ENCODE peak calls at places on chromosomes 5 and 9, in four cellular contexts. One of them, this sample, is unnamed.

GRCh38 chr9:136326061-136326776 is 1.1 kb upstream of the GPSM1 start:
- DNase-seq in H1: no peak
- DNase-seq in GM12878: no peak
- DNase-seq in K562: no peak
- DNase-seq in this sample: no peak

GRCh38 chr9:117073539-117074336 is 341.1 kb downstream of the ASTN2 start:
- DNase-seq in H1: peak; percentile 25
- DNase-seq in GM12878: no peak
- DNase-seq in K562: peak; percentile 15
- DNase-seq in this sample: peak; percentile 4

GRCh38 chr5:53113947-53114346 is 4.4 kb upstream of the MOCS2 start:
- DNase-seq in H1: no peak
- DNase-seq in GM12878: no peak
- DNase-seq in K562: no peak
- DNase-seq in this sample: no peak

GRCh38 chr9:99044827-99045226 is 60.1 kb upstream of the TGFBR1 start:
- DNase-seq in H1: no peak
- DNase-seq in GM12878: no peak
- DNase-seq in K562: no peak
- DNase-seq in this sample: no peak

GRCh38 chr5:42579320-42579719 is 156.1 kb downstream of the GHR start:
- DNase-seq in H1: no peak
- DNase-seq in GM12878: no peak
- DNase-seq in K562: no peak
- DNase-seq in this sample: no peak

GRCh38 chr9:131826966-131827525 is 87.2 kb upstream of the RAPGEF1 start:
- DNase-seq in H1: no peak
- DNase-seq in GM12878: no peak
- DNase-seq in K562: no peak
- DNase-seq in this sample: no peak

GRCh38 chr9:128152133-128152780 is 3.0 kb downstream of the LCN2 start:
- DNase-seq in H1: no peak
- DNase-seq in GM12878: no peak
- DNase-seq in K562: peak; percentile 19
- DNase-seq in this sample: no peak

GRCh38 chr9:88835772-88836171 is 155.5 kb upstream of the S1PR3 start:
- DNase-seq in H1: no peak
- DNase-seq in GM12878: no peak
- DNase-seq in K562: no peak
- DNase-seq in this sample: no peak

GRCh38 chr5:62732677-62733121 is 154.1 kb downstream of the LRRC70 start:
- DNase-seq in H1: no peak
- DNase-seq in GM12878: no peak
- DNase-seq in K562: no peak
- DNase-seq in this sample: no peak

GRCh38 chr5:154221371-154221896 is 30.9 kb downstream of the GALNT10 start:
- DNase-seq in H1: no peak
- DNase-seq in GM12878: no peak
- DNase-seq in K562: no peak
- DNase-seq in this sample: no peak

GRCh38 chr9:90921104-90921503 is 119.5 kb downstream of the SYK start:
- DNase-seq in H1: no peak
- DNase-seq in GM12878: no peak
- DNase-seq in K562: no peak
- DNase-seq in this sample: no peak

GRCh38 chr5:54440456-54440893 is 15.0 kb upstream of the HSPB3 start:
- DNase-seq in H1: no peak
- DNase-seq in GM12878: peak; percentile 48
- DNase-seq in K562: no peak
- DNase-seq in this sample: no peak

GRCh38 chr9:72133365-72134035 is 15.7 kb upstream of the GDA start:
- DNase-seq in H1: no peak
- DNase-seq in GM12878: no peak
- DNase-seq in K562: no peak
- DNase-seq in this sample: peak; percentile 41

GRCh38 chr5:170211575-170212334 is 21.0 kb upstream of the C5orf58 start:
- DNase-seq in H1: no peak
- DNase-seq in GM12878: no peak
- DNase-seq in K562: no peak
- DNase-seq in this sample: no peak

DNA sequence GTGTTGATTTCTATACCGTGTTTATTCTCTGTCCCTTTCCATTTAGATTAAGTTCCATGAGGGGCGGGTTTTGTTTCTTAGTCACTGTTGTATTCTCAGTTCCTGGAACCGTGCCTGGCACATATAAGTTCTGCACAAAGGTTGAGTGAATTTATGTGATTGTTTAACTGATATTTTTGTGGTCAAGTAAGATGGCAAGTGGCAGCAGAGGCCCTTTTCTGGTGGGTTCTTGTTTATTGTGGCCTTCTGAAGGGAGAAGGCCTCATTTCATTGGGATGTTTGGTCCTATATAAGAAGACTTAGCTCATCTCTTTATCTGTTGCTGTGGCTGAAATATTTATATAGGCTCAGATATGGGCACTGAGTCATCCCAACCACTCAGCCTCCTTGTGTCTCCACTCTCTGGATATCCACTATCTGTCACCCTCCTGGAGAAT is 262.5 kb downstream of the PSAT1 start:
- DNase-seq in H1: no peak
- DNase-seq in GM12878: no peak
- DNase-seq in K562: no peak
- DNase-seq in this sample: no peak
- TF ChIP-seq CBX5 in H1: no peak
- TF ChIP-seq CBX5 in GM12878: no peak
- TF ChIP-seq CBX5 in K562: no peak
- TF ChIP-seq CBX5 in this sample: no peak

GRCh38 chr5:151739395-151739794 is 19.0 kb downstream of the ATOX1 start:
- DNase-seq in H1: no peak
- DNase-seq in GM12878: no peak
- DNase-seq in K562: no peak
- DNase-seq in this sample: no peak

GRCh38 chr5:151741678-151742423 is 16.6 kb downstream of the ATOX1 start:
- DNase-seq in H1: no peak
- DNase-seq in GM12878: no peak
- DNase-seq in K562: no peak
- DNase-seq in this sample: no peak

GRCh38 chr5:151740336-151740942 is 18.0 kb downstream of the ATOX1 start:
- DNase-seq in H1: no peak
- DNase-seq in GM12878: no peak
- DNase-seq in K562: peak; percentile 79
- DNase-seq in this sample: peak; percentile 30

GRCh38 chr5:151739939-151740335 is 18.5 kb downstream of the ATOX1 start:
- DNase-seq in H1: no peak
- DNase-seq in GM12878: no peak
- DNase-seq in K562: no peak
- DNase-seq in this sample: no peak

GRCh38 chr5:151740958-151741373 is 17.5 kb downstream of the ATOX1 start:
- DNase-seq in H1: no peak
- DNase-seq in GM12878: no peak
- DNase-seq in K562: no peak
- DNase-seq in this sample: no peak
- TF ChIP-seq CBX5 in H1: no peak
- TF ChIP-seq CBX5 in GM12878: no peak
- TF ChIP-seq CBX5 in K562: no peak
- TF ChIP-seq CBX5 in this sample: no peak

DNA sequence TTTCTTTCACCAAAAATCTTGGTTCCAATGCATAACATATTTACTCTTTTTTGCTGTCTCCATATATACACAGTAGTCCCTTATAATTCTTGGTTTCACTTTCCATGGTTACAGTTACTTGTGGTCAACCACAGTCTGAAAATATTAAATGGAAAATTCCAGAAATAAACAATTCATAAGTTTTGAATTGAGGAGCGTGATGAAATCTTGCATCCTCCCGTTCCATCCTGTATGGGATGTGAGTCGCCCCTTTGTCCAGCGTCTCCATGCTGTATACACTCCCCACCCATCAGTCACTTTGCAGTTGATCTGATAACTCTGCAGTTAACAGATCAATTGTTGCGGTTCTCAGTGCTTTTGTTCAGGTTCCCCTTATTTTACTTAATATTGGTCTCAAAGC is 11.5 kb upstream of the FAF2 start:
- DNase-seq in H1: no peak
- DNase-seq in GM12878: no peak
- DNase-seq in K562: no peak
- DNase-seq in this sample: peak; percentile 55
- TF ChIP-seq CBX5 in H1: no peak
- TF ChIP-seq CBX5 in GM12878: no peak
- TF ChIP-seq CBX5 in K562: no peak
- TF ChIP-seq CBX5 in this sample: no peak

GRCh38 chr5:133222040-133222439 is 170.2 kb downstream of the HSPA4 start:
- DNase-seq in H1: no peak
- DNase-seq in GM12878: no peak
- DNase-seq in K562: no peak
- DNase-seq in this sample: no peak
- TF ChIP-seq CBX5 in H1: no peak
- TF ChIP-seq CBX5 in GM12878: no peak
- TF ChIP-seq CBX5 in K562: no peak
- TF ChIP-seq CBX5 in this sample: no peak

DNA sequence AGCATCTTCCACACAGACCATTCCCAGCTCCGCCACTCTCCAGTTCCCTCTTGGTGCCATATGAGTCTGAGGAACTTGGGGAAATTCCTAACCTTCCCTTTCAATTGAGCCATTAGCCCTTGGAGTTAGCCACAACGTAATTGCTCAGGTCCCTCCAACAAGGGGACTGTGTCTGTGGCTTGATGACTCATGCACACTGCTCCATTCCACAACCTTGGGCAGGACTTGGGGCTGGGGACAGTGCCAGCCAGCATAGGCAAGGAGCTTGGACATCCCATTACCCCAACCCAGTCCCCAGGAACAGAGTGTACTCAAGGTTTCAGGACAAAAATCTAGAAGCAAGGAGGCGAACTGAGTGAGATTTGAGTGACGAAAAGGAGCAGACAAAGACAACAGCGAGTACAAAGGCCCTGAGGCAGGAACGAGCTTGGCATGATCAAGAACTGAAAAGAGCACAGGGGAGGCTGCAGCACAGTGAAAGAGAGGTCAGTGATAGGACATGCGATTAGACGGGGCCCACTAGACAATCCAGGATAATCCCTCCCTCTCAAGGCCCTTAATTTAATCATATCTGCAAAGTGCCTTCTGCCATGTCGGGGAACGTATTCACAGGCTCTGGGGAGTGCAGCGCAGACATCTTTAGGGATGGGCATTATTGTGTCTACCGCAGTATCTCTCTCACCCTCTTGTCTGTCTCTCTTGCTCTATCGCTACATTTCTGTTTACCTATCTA is 16.0 kb upstream of the JADE2 start:
- DNase-seq in H1: no peak
- DNase-seq in GM12878: no peak
- DNase-seq in K562: no peak
- DNase-seq in this sample: peak; percentile 70
- TF ChIP-seq CBX5 in H1: no peak
- TF ChIP-seq CBX5 in GM12878: no peak
- TF ChIP-seq CBX5 in K562: no peak
- TF ChIP-seq CBX5 in this sample: peak; percentile 26

DNA sequence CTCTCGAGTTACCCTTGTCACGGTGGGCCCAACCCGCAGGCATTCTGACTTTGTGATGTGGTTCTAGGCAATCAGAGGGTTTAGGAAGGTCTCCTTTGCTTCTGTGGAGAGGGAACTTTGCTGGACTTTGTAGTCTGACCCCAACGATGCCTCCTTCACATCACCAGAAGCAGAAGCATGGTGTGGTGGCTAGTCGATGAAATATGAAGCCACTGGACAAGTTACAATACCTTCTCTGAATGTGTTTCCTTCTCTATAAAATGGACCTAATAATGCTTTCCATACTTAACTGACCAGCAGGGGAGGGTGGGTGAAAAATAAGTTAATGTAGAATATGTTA is 604 bp downstream of the SPEF2 start:
- DNase-seq in H1: no peak
- DNase-seq in GM12878: no peak
- DNase-seq in K562: no peak
- DNase-seq in this sample: no peak
- TF ChIP-seq CBX5 in H1: no peak
- TF ChIP-seq CBX5 in GM12878: no peak
- TF ChIP-seq CBX5 in K562: no peak
- TF ChIP-seq CBX5 in this sample: no peak

DNA sequence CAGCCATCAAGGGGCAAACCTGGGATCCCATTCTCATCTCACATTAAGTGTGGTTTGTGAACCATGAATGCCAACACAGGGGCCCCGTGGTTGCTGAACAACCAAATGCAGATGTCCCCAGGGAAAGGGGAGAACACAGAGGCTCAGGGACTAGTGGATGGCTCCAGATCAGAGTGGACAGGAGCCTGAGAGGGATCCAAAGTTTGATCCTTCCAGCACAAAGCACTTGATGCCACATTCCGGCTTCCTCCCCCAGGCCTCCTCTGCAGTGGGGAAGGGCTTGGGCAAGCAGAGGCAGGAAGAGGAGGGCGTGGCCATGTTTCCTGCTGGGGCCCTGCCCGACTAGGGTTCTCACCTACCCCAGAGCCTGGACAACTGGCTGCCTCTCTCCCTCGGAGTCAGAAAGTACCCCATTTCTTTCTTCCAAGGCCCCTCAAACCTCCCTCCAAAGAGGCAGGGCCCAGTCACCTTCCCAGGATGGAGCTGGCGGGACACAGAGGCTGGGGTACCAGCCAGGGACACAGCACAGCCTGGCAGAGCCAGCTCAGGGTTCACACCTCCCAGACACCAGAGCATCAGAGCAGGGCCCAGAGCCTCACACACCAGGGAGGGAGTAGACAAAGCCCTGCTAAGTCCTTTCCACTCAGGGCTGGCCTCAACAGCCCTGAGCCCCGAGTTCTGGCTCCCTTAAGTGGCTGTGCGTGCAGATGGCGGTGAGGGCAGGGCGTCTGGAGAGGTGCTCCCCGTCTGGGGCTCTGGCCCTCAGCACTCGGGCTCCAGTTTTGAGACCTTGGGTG is 4.3 kb upstream of the RNF44 start:
- DNase-seq in H1: no peak
- DNase-seq in GM12878: no peak
- DNase-seq in K562: peak; percentile 52
- DNase-seq in this sample: peak; percentile 65
- TF ChIP-seq CBX5 in H1: no peak
- TF ChIP-seq CBX5 in GM12878: no peak
- TF ChIP-seq CBX5 in K562: no peak
- TF ChIP-seq CBX5 in this sample: no peak

GRCh38 chr5:72126796-72127195 is 19.5 kb downstream of the MAP1B start:
- DNase-seq in H1: no peak
- DNase-seq in GM12878: no peak
- DNase-seq in K562: no peak
- DNase-seq in this sample: no peak
- TF ChIP-seq CBX5 in H1: no peak
- TF ChIP-seq CBX5 in GM12878: no peak
- TF ChIP-seq CBX5 in K562: no peak
- TF ChIP-seq CBX5 in this sample: no peak

GRCh38 chr9:86062845-86063693 is 36.3 kb downstream of the GOLM1 start:
- DNase-seq in H1: no peak
- DNase-seq in GM12878: no peak
- DNase-seq in K562: no peak
- DNase-seq in this sample: no peak
- TF ChIP-seq CBX5 in H1: no peak
- TF ChIP-seq CBX5 in GM12878: no peak
- TF ChIP-seq CBX5 in K562: no peak
- TF ChIP-seq CBX5 in this sample: no peak

This sample was measured in HepG2.